ENCODE peak calls at places on chromosomes 13 and 19, in five cellular contexts. C is lung; S is A549; I is CD8-positive, alpha-beta T cell; Q is CD8-positive, alpha-beta memory T cell. Z is an unnamed sample. For H3K4me1, the result is how much of the 10 kb centered on the place peaks cover.

GRCh38 chr13:110557082-110557481 is 4.4 kb downstream of the RAB20 start:
- DNase-seq in C (no peak), S (no peak), I (no peak), Q (no peak), Z (no peak)

GRCh38 chr13:50468849-50469669 is 374.4 kb downstream of the DLEU7 start:
- DNase-seq in C (no peak), S (no peak), I (no peak), Q (no peak), Z (no peak)

GRCh38 chr19:54179921-54180452 is 7.0 kb upstream of the TMC4 start:
- DNase-seq in C (no peak), S (peak), I (no peak), Q (no peak), Z (no peak)

GRCh38 chr13:96730676-96731075 is 263.6 kb downstream of the OXGR1 start:
- DNase-seq in C (no peak), S (no peak), I (no peak), Q (no peak), Z (no peak)

GRCh38 chr19:50548191-50549058 is 19.8 kb downstream of the LRRC4B start:
- DNase-seq in C (no peak), S (no peak), I (no peak), Q (no peak), Z (no peak)

GRCh38 chr19:16327911-16328823 is 3.5 kb downstream of the KLF2 start:
- DNase-seq in C (peak), S (peak), I (peak), Q (peak), Z (no peak)

GRCh38 chr13:36154567-36155231 is 23.5 kb upstream of the DCLK1 start:
- DNase-seq in C (no peak), S (no peak), I (no peak), Q (no peak), Z (no peak)

GRCh38 chr13:76969488-76970365 is 21.4 kb downstream of the ACOD1 start:
- DNase-seq in C (no peak), S (no peak), I (no peak), Q (no peak), Z (no peak)

GRCh38 chr19:22784051-22784450 is at the start of gene ZNF99:
- DNase-seq in C (peak), S (no peak), I (no peak), Q (no peak), Z (no peak)

GRCh38 chr13:30134578-30134977 is 172.8 kb downstream of the KATNAL1 start:
- DNase-seq in C (no peak), S (no peak), I (no peak), Q (no peak), Z (no peak)

GRCh38 chr13:46639033-46639981 is 86.3 kb downstream of the LRCH1 start:
- DNase-seq in C (no peak), S (no peak), I (no peak), Q (no peak), Z (no peak)

GRCh38 chr13:46643165-46643777 is 90.3 kb downstream of the LRCH1 start:
- DNase-seq in C (no peak), S (no peak), I (no peak), Q (no peak), Z (no peak)

GRCh38 chr13:46642254-46642653 is 89.3 kb downstream of the LRCH1 start:
- DNase-seq in C (no peak), S (no peak), I (no peak), Q (no peak), Z (no peak)

GRCh38 chr13:46640843-46641242 is 87.9 kb downstream of the LRCH1 start:
- DNase-seq in C (no peak), S (no peak), I (no peak), Q (no peak), Z (no peak)

DNA sequence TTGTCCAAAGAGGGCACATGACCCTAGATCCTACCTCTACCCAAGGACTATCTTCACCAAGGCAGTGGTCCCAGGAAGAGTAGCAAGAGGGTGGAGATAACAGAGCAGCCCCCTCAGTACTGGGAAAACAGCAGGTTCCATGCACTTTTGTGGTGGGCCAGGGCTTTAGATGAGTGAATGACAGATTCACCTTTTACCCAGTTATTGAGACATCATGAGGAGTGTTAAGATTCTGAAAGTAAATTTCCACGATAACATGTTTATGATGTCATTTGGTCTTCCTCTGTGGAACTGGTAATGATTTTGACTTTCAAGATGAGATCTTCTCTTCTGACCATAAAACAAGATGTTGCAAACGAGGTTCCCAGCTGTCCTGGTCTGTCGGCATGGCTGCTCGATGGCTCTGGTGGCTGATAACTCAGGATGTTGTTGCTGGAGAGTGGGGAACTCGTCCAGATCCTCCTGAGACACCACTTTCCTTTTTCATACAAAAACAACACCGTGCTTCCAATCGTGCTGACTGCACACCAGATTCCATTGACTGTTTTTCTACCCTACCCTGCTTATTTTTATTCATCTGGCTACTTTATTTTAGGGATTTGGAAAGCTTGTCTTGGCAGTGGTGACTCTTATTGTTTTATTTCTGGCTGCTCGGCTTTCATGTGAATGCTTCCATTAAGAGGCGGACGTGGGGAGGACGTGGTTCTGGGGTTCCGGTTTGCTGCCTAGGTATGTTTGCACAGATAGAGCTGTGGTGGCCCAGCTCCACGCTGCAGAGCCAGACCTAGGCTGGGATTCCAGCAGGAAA is 88.5 kb downstream of the LRCH1 start:
- DNase-seq in C (no peak), S (no peak), I (no peak), Q (no peak), Z (no peak)
- H3K4me1 ChIP-seq in C (under half), S (under half), I (under half), Q (under half), Z (under half)

DNA sequence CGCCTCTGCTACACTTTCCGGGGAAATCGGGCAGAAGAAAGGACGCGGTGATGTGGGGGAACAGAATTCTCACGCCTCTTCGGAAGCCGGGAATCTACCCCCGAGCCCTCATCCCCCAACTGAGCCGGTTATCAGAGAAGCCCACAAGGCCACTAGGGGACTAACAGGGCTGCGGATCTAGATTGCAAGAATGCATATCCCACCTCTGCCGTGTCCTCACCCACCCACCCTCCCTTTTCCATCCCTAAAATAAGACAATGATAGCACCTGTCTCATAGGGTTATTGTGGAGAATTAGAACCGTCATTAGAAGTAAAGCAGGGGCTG is 1.1 kb downstream of the IGFLR1 start:
- DNase-seq in C (no peak), S (no peak), I (no peak), Q (no peak), Z (no peak)
- H3K4me3 ChIP-seq in C (no peak), S (peak), I (peak), Q (peak), Z (peak)

GRCh38 chr13:32086366-32086765 is 54.8 kb downstream of the FRY start:
- DNase-seq in C (no peak), S (no peak), I (no peak), Q (no peak), Z (no peak)
- H3K4me1 ChIP-seq in C (under half), S (under half), I (under half), Q (under half), Z (under half)

GRCh38 chr13:67223742-67224141 is 6.4 kb downstream of the PCDH9 start:
- DNase-seq in C (no peak), S (no peak), I (no peak), Q (no peak), Z (no peak)
- H3K4me3 ChIP-seq in C (no peak), S (peak), I (no peak), Q (no peak), Z (no peak)

DNA sequence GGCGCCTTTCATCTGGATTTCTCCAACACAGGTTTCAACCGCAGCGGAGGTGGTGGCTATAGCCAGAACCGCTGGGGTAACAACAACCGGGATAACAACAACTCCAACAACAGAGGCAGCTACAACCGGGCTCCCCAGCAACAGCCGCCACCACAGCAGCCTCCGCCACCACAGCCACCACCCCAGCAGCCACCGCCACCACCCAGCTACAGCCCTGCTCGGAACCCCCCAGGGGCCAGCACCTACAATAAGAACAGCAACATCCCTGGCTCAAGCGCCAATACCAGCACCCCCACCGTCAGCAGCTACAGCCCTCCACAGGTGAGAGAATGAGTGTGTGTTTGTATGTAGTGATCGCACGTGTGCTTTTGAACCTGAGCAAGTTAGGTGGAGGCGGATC is 6.0 kb upstream of the CCDC97 start:
- DNase-seq in C (no peak), S (no peak), I (peak), Q (no peak), Z (no peak)
- H3K4me1 ChIP-seq in C (under half), S (under half), I (half or more), Q (half or more), Z (under half)

GRCh38 chr13:102978168-102978567 is 88.0 kb downstream of the SLC10A2 start:
- DNase-seq in C (no peak), S (no peak), I (no peak), Q (no peak), Z (no peak)

GRCh38 chr13:102970542-102970941 is 95.7 kb downstream of the SLC10A2 start:
- DNase-seq in C (no peak), S (no peak), I (no peak), Q (no peak), Z (no peak)

GRCh38 chr13:102977471-102977870 is 88.7 kb downstream of the SLC10A2 start:
- DNase-seq in C (no peak), S (no peak), I (no peak), Q (no peak), Z (no peak)

GRCh38 chr13:102972191-102972590 is 94.0 kb downstream of the SLC10A2 start:
- DNase-seq in C (no peak), S (no peak), I (no peak), Q (no peak), Z (no peak)

GRCh38 chr13:102974574-102975195 is 91.5 kb downstream of the SLC10A2 start:
- DNase-seq in C (no peak), S (no peak), I (no peak), Q (no peak), Z (no peak)
- H3K4me3 ChIP-seq in C (no peak), S (no peak), I (no peak), Q (no peak), Z (no peak)